ENCODE peak calls at places on chromosome 20, in seven cellular contexts. One of them, this sample, is unnamed. For H3K27me3, the result is how much of the 10 kb centered on the place peaks cover.

GRCh38 chr20:17083738-17084137 is 143.1 kb upstream of the PCSK2 start:
- DNase-seq in tibial artery: no peak
- DNase-seq in cardiac muscle cell: peak
- DNase-seq in lower lobe of right lung: no peak
- DNase-seq in endothelial cell of umbilical vein: no peak
- DNase-seq in adipocyte: peak
- DNase-seq in IMR-90: peak
- DNase-seq in this sample: no peak

GRCh38 chr20:5569021-5569420 is 181.2 kb upstream of the SHLD1 start:
- DNase-seq in cardiac muscle cell: peak
- DNase-seq in endothelial cell of umbilical vein: peak
- DNase-seq in lower lobe of right lung: no peak
- DNase-seq in adipocyte: peak
- DNase-seq in tibial artery: no peak
- DNase-seq in IMR-90: peak
- DNase-seq in this sample: no peak

GRCh38 chr20:9551808-9552550 is 37.6 kb downstream of the LAMP5 start:
- DNase-seq in cardiac muscle cell: peak
- DNase-seq in IMR-90: no peak
- DNase-seq in endothelial cell of umbilical vein: no peak
- DNase-seq in tibial artery: no peak
- DNase-seq in adipocyte: no peak
- DNase-seq in lower lobe of right lung: no peak
- DNase-seq in this sample: no peak

GRCh38 chr20:25248501-25249172 is 752 bp downstream of the PYGB start:
- DNase-seq in lower lobe of right lung: no peak
- DNase-seq in adipocyte: peak
- DNase-seq in IMR-90: peak
- DNase-seq in tibial artery: no peak
- DNase-seq in cardiac muscle cell: peak
- DNase-seq in endothelial cell of umbilical vein: peak
- DNase-seq in this sample: no peak

GRCh38 chr20:51044796-51045195 is 21.9 kb upstream of the KCNG1 start:
- DNase-seq in IMR-90: no peak
- DNase-seq in cardiac muscle cell: no peak
- DNase-seq in lower lobe of right lung: no peak
- DNase-seq in tibial artery: no peak
- DNase-seq in endothelial cell of umbilical vein: no peak
- DNase-seq in adipocyte: no peak
- DNase-seq in this sample: no peak

GRCh38 chr20:59087829-59088433 is 45.3 kb upstream of the PRELID3B start:
- DNase-seq in cardiac muscle cell: peak
- DNase-seq in adipocyte: peak
- DNase-seq in endothelial cell of umbilical vein: peak
- DNase-seq in IMR-90: peak
- DNase-seq in tibial artery: peak
- DNase-seq in lower lobe of right lung: peak
- DNase-seq in this sample: peak

GRCh38 chr20:10985536-10985935 is 311.7 kb upstream of the JAG1 start:
- DNase-seq in cardiac muscle cell: no peak
- DNase-seq in tibial artery: no peak
- DNase-seq in IMR-90: peak
- DNase-seq in endothelial cell of umbilical vein: peak
- DNase-seq in adipocyte: peak
- DNase-seq in lower lobe of right lung: no peak
- DNase-seq in this sample: no peak

GRCh38 chr20:63553251-63553932 is 567 bp upstream of the FNDC11 start:
- DNase-seq in IMR-90: peak
- DNase-seq in cardiac muscle cell: peak
- DNase-seq in endothelial cell of umbilical vein: peak
- DNase-seq in tibial artery: peak
- DNase-seq in lower lobe of right lung: peak
- DNase-seq in adipocyte: peak
- DNase-seq in this sample: peak

GRCh38 chr20:17625246-17626051 is 55.6 kb downstream of the DSTN start:
- DNase-seq in cardiac muscle cell: no peak
- DNase-seq in endothelial cell of umbilical vein: no peak
- DNase-seq in lower lobe of right lung: peak
- DNase-seq in tibial artery: peak
- DNase-seq in adipocyte: no peak
- DNase-seq in IMR-90: no peak
- DNase-seq in this sample: no peak

GRCh38 chr20:60407011-60407771 is 449.0 kb downstream of the CDH26 start:
- DNase-seq in tibial artery: no peak
- DNase-seq in cardiac muscle cell: no peak
- DNase-seq in adipocyte: no peak
- DNase-seq in endothelial cell of umbilical vein: no peak
- DNase-seq in lower lobe of right lung: no peak
- DNase-seq in IMR-90: no peak
- DNase-seq in this sample: no peak

GRCh38 chr20:60408435-60408834 is 450.2 kb downstream of the CDH26 start:
- DNase-seq in lower lobe of right lung: no peak
- DNase-seq in tibial artery: no peak
- DNase-seq in endothelial cell of umbilical vein: no peak
- DNase-seq in adipocyte: no peak
- DNase-seq in cardiac muscle cell: no peak
- DNase-seq in IMR-90: no peak
- DNase-seq in this sample: no peak

GRCh38 chr20:60407938-60408337 is 449.7 kb downstream of the CDH26 start:
- DNase-seq in lower lobe of right lung: no peak
- DNase-seq in tibial artery: no peak
- DNase-seq in cardiac muscle cell: no peak
- DNase-seq in endothelial cell of umbilical vein: no peak
- DNase-seq in IMR-90: no peak
- DNase-seq in adipocyte: no peak
- DNase-seq in this sample: no peak

GRCh38 chr20:60410865-60411264 is 452.6 kb downstream of the CDH26 start:
- DNase-seq in tibial artery: no peak
- DNase-seq in IMR-90: no peak
- DNase-seq in cardiac muscle cell: no peak
- DNase-seq in adipocyte: no peak
- DNase-seq in endothelial cell of umbilical vein: no peak
- DNase-seq in lower lobe of right lung: no peak
- DNase-seq in this sample: no peak
- H3K27me3 ChIP-seq in tibial artery: under half
- H3K27me3 ChIP-seq in IMR-90: under half
- H3K27me3 ChIP-seq in cardiac muscle cell: under half
- H3K27me3 ChIP-seq in adipocyte: under half
- H3K27me3 ChIP-seq in endothelial cell of umbilical vein: under half
- H3K27me3 ChIP-seq in lower lobe of right lung: under half
- H3K27me3 ChIP-seq in this sample: under half

GRCh38 chr20:37672143-37672542 is 21.7 kb upstream of the CTNNBL1 start:
- DNase-seq in lower lobe of right lung: no peak
- DNase-seq in endothelial cell of umbilical vein: no peak
- DNase-seq in tibial artery: no peak
- DNase-seq in adipocyte: no peak
- DNase-seq in IMR-90: no peak
- DNase-seq in cardiac muscle cell: no peak
- DNase-seq in this sample: no peak

GRCh38 chr20:37670426-37670825 is 23.4 kb upstream of the CTNNBL1 start:
- DNase-seq in lower lobe of right lung: no peak
- DNase-seq in tibial artery: no peak
- DNase-seq in IMR-90: no peak
- DNase-seq in endothelial cell of umbilical vein: no peak
- DNase-seq in cardiac muscle cell: no peak
- DNase-seq in adipocyte: peak
- DNase-seq in this sample: no peak

GRCh38 chr20:37668166-37668565 is 25.7 kb upstream of the CTNNBL1 start:
- DNase-seq in lower lobe of right lung: no peak
- DNase-seq in tibial artery: no peak
- DNase-seq in IMR-90: no peak
- DNase-seq in endothelial cell of umbilical vein: no peak
- DNase-seq in cardiac muscle cell: no peak
- DNase-seq in adipocyte: no peak
- DNase-seq in this sample: no peak

GRCh38 chr20:37669062-37669772 is 24.6 kb upstream of the CTNNBL1 start:
- DNase-seq in endothelial cell of umbilical vein: no peak
- DNase-seq in lower lobe of right lung: no peak
- DNase-seq in cardiac muscle cell: no peak
- DNase-seq in tibial artery: no peak
- DNase-seq in IMR-90: no peak
- DNase-seq in adipocyte: no peak
- DNase-seq in this sample: no peak

DNA sequence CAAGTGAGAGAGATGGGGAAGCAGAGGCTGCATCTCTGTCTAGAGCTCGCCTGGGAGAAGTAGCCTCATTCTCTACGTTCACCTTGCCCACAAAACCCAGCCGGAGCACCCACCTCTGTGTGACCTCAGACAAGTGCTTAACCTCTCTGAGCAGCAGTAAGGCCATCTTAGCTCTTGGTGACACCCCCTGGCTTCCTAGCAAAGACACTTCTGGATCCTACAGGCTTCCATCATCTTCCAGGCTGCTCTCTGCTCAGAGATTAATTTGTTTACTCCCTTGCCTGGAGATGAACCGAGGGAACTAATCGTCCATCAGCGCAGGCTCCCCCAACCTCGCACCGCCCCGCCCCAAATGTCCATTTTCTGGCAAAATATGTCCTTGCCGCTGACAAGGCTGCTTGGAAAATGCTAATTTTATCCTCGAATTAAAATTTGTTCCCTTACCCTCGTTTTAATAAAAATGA is 24.0 kb upstream of the CTNNBL1 start:
- DNase-seq in adipocyte: no peak
- DNase-seq in lower lobe of right lung: no peak
- DNase-seq in endothelial cell of umbilical vein: no peak
- DNase-seq in cardiac muscle cell: no peak
- DNase-seq in tibial artery: no peak
- DNase-seq in IMR-90: no peak
- DNase-seq in this sample: no peak
- H3K4me3 ChIP-seq in adipocyte: peak
- H3K4me3 ChIP-seq in lower lobe of right lung: peak
- H3K4me3 ChIP-seq in endothelial cell of umbilical vein: no peak
- H3K4me3 ChIP-seq in cardiac muscle cell: no peak
- H3K4me3 ChIP-seq in tibial artery: peak
- H3K4me3 ChIP-seq in IMR-90: no peak
- H3K4me3 ChIP-seq in this sample: peak

GRCh38 chr20:41671143-41671542 is 53.0 kb upstream of the CHD6 start:
- DNase-seq in adipocyte: no peak
- DNase-seq in IMR-90: no peak
- DNase-seq in cardiac muscle cell: no peak
- DNase-seq in endothelial cell of umbilical vein: no peak
- DNase-seq in lower lobe of right lung: no peak
- DNase-seq in tibial artery: no peak
- DNase-seq in this sample: no peak
- H3K27me3 ChIP-seq in adipocyte: under half
- H3K27me3 ChIP-seq in IMR-90: under half
- H3K27me3 ChIP-seq in cardiac muscle cell: under half
- H3K27me3 ChIP-seq in endothelial cell of umbilical vein: under half
- H3K27me3 ChIP-seq in lower lobe of right lung: under half
- H3K27me3 ChIP-seq in tibial artery: under half
- H3K27me3 ChIP-seq in this sample: under half

GRCh38 chr20:3405139-3405538 is 2.3 kb downstream of the DNAAF9 start:
- DNase-seq in IMR-90: no peak
- DNase-seq in cardiac muscle cell: peak
- DNase-seq in tibial artery: no peak
- DNase-seq in lower lobe of right lung: no peak
- DNase-seq in adipocyte: no peak
- DNase-seq in endothelial cell of umbilical vein: no peak
- DNase-seq in this sample: no peak
- H3K4me3 ChIP-seq in IMR-90: no peak
- H3K4me3 ChIP-seq in cardiac muscle cell: peak
- H3K4me3 ChIP-seq in tibial artery: no peak
- H3K4me3 ChIP-seq in lower lobe of right lung: no peak
- H3K4me3 ChIP-seq in adipocyte: no peak
- H3K4me3 ChIP-seq in endothelial cell of umbilical vein: no peak
- H3K4me3 ChIP-seq in this sample: no peak

DNA sequence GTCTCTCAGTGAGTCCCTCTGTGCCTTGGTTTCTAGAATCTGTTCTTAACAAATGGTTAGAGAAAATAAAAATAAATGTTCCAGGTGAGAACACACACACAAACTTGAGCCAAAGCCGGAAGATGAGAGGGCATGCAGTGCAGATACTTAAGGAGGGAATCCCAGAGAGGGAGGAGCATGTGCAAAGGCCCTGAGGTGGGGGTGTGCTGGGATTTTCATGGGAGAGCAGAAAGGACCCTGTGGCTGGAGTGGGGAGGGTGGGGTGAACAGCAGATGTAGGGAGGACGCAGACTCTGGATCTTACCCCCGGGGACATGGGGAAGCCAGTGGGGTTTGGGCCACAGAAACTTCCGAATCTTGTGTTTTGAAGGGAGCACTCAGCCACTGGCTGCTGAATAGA is 17.5 kb downstream of the TFAP2C start:
- DNase-seq in endothelial cell of umbilical vein: no peak
- DNase-seq in adipocyte: no peak
- DNase-seq in lower lobe of right lung: no peak
- DNase-seq in cardiac muscle cell: no peak
- DNase-seq in IMR-90: no peak
- DNase-seq in tibial artery: no peak
- DNase-seq in this sample: no peak
- H3K27me3 ChIP-seq in endothelial cell of umbilical vein: under half
- H3K27me3 ChIP-seq in adipocyte: under half
- H3K27me3 ChIP-seq in lower lobe of right lung: under half
- H3K27me3 ChIP-seq in cardiac muscle cell: under half
- H3K27me3 ChIP-seq in IMR-90: under half
- H3K27me3 ChIP-seq in tibial artery: under half
- H3K27me3 ChIP-seq in this sample: under half

GRCh38 chr20:36836591-36837329 is 39.2 kb upstream of the TLDC2 start:
- DNase-seq in adipocyte: peak
- DNase-seq in cardiac muscle cell: peak
- DNase-seq in endothelial cell of umbilical vein: peak
- DNase-seq in tibial artery: no peak
- DNase-seq in IMR-90: peak
- DNase-seq in lower lobe of right lung: peak
- DNase-seq in this sample: no peak
- H3K4me3 ChIP-seq in adipocyte: no peak
- H3K4me3 ChIP-seq in cardiac muscle cell: no peak
- H3K4me3 ChIP-seq in endothelial cell of umbilical vein: no peak
- H3K4me3 ChIP-seq in tibial artery: no peak
- H3K4me3 ChIP-seq in IMR-90: no peak
- H3K4me3 ChIP-seq in lower lobe of right lung: no peak
- H3K4me3 ChIP-seq in this sample: no peak